ENCODE peak calls at places on chromosomes 13 and 19, in eight cellular contexts. One of them, this sample, is unnamed.

GRCh38 chr13:113089693-113090414 is 15.7 kb upstream of the F7 start:
- DNase-seq in GM12878: no peak
- DNase-seq in astrocyte of the cerebellum: no peak
- DNase-seq in uterus: no peak
- DNase-seq in stomach: no peak
- DNase-seq in AG04450: no peak
- DNase-seq in ascending aorta: no peak
- DNase-seq in cardiac fibroblast: no peak
- DNase-seq in this sample: no peak

GRCh38 chr19:9877775-9878510 is 42.8 kb downstream of the PIN1 start:
- DNase-seq in GM12878: no peak
- DNase-seq in astrocyte of the cerebellum: no peak
- DNase-seq in uterus: no peak
- DNase-seq in stomach: no peak
- DNase-seq in AG04450: peak; percentile 4
- DNase-seq in ascending aorta: no peak
- DNase-seq in cardiac fibroblast: peak; percentile 67
- DNase-seq in this sample: no peak

GRCh38 chr19:4115050-4115817 is 8.7 kb downstream of the MAP2K2 start:
- DNase-seq in GM12878: peak; percentile 67
- DNase-seq in astrocyte of the cerebellum: no peak
- DNase-seq in uterus: no peak
- DNase-seq in stomach: peak; percentile 43
- DNase-seq in AG04450: no peak
- DNase-seq in ascending aorta: no peak
- DNase-seq in cardiac fibroblast: no peak
- DNase-seq in this sample: peak; percentile 82

GRCh38 chr13:94249512-94249911 is 230.0 kb downstream of the DCT start:
- DNase-seq in GM12878: no peak
- DNase-seq in astrocyte of the cerebellum: peak; percentile 91
- DNase-seq in uterus: no peak
- DNase-seq in stomach: no peak
- DNase-seq in AG04450: peak; percentile 42
- DNase-seq in ascending aorta: no peak
- DNase-seq in cardiac fibroblast: peak; percentile 86
- DNase-seq in this sample: no peak

GRCh38 chr13:70171151-70171550 is 62.9 kb upstream of the KLHL1 start:
- DNase-seq in GM12878: no peak
- DNase-seq in astrocyte of the cerebellum: no peak
- DNase-seq in uterus: no peak
- DNase-seq in stomach: no peak
- DNase-seq in AG04450: no peak
- DNase-seq in ascending aorta: no peak
- DNase-seq in cardiac fibroblast: no peak
- DNase-seq in this sample: no peak

GRCh38 chr13:32537580-32538233 is 888 bp downstream of the N4BP2L2 start:
- DNase-seq in GM12878: no peak
- DNase-seq in astrocyte of the cerebellum: no peak
- DNase-seq in uterus: peak; percentile 29
- DNase-seq in stomach: peak; percentile 26
- DNase-seq in AG04450: no peak
- DNase-seq in ascending aorta: no peak
- DNase-seq in cardiac fibroblast: peak; percentile 22
- DNase-seq in this sample: no peak

GRCh38 chr13:42681394-42681793 is 100.0 kb upstream of the FAM216B start:
- DNase-seq in GM12878: no peak
- DNase-seq in astrocyte of the cerebellum: no peak
- DNase-seq in uterus: no peak
- DNase-seq in stomach: no peak
- DNase-seq in AG04450: no peak
- DNase-seq in ascending aorta: no peak
- DNase-seq in cardiac fibroblast: no peak
- DNase-seq in this sample: no peak

GRCh38 chr19:917323-918151 is at the start of gene KISS1R:
- DNase-seq in GM12878: no peak
- DNase-seq in astrocyte of the cerebellum: no peak
- DNase-seq in uterus: no peak
- DNase-seq in stomach: peak; percentile 44
- DNase-seq in AG04450: no peak
- DNase-seq in ascending aorta: no peak
- DNase-seq in cardiac fibroblast: no peak
- DNase-seq in this sample: no peak

GRCh38 chr13:36174923-36175322 is 39.4 kb downstream of the SOHLH2 start:
- DNase-seq in GM12878: no peak
- DNase-seq in astrocyte of the cerebellum: no peak
- DNase-seq in uterus: no peak
- DNase-seq in stomach: no peak
- DNase-seq in AG04450: no peak
- DNase-seq in ascending aorta: no peak
- DNase-seq in cardiac fibroblast: no peak
- DNase-seq in this sample: no peak

GRCh38 chr13:51811920-51812328 is 8.0 kb upstream of the DHRS12 start:
- DNase-seq in GM12878: no peak
- DNase-seq in astrocyte of the cerebellum: no peak
- DNase-seq in uterus: no peak
- DNase-seq in stomach: no peak
- DNase-seq in AG04450: no peak
- DNase-seq in ascending aorta: no peak
- DNase-seq in cardiac fibroblast: no peak
- DNase-seq in this sample: no peak

GRCh38 chr13:41459754-41460111 is 2.4 kb downstream of the RGCC start:
- DNase-seq in GM12878: no peak
- DNase-seq in astrocyte of the cerebellum: no peak
- DNase-seq in uterus: no peak
- DNase-seq in stomach: no peak
- DNase-seq in AG04450: no peak
- DNase-seq in ascending aorta: no peak
- DNase-seq in cardiac fibroblast: no peak
- DNase-seq in this sample: no peak

GRCh38 chr13:96650301-96650886 is 343.9 kb downstream of the OXGR1 start:
- DNase-seq in GM12878: peak; percentile 12
- DNase-seq in astrocyte of the cerebellum: peak; percentile 71
- DNase-seq in uterus: no peak
- DNase-seq in stomach: no peak
- DNase-seq in AG04450: no peak
- DNase-seq in ascending aorta: no peak
- DNase-seq in cardiac fibroblast: peak; percentile 97
- DNase-seq in this sample: peak; percentile 3

GRCh38 chr19:6725513-6726231 is 5.2 kb upstream of the C3 start:
- DNase-seq in GM12878: no peak
- DNase-seq in astrocyte of the cerebellum: no peak
- DNase-seq in uterus: no peak
- DNase-seq in stomach: no peak
- DNase-seq in AG04450: no peak
- DNase-seq in ascending aorta: no peak
- DNase-seq in cardiac fibroblast: no peak
- DNase-seq in this sample: no peak

GRCh38 chr19:23286477-23286876 is 36.3 kb upstream of the ZNF724 start:
- DNase-seq in GM12878: no peak
- DNase-seq in astrocyte of the cerebellum: no peak
- DNase-seq in uterus: no peak
- DNase-seq in stomach: no peak
- DNase-seq in AG04450: no peak
- DNase-seq in ascending aorta: no peak
- DNase-seq in cardiac fibroblast: no peak
- DNase-seq in this sample: no peak

GRCh38 chr19:45668342-45668871 is 386 bp downstream of the GIPR start:
- DNase-seq in GM12878: no peak
- DNase-seq in astrocyte of the cerebellum: no peak
- DNase-seq in uterus: no peak
- DNase-seq in stomach: peak; percentile 28
- DNase-seq in AG04450: no peak
- DNase-seq in ascending aorta: no peak
- DNase-seq in cardiac fibroblast: no peak
- DNase-seq in this sample: no peak

GRCh38 chr13:18212873-18213272 is 968.8 kb downstream of the TUBA3C start:
- DNase-seq in GM12878: no peak
- DNase-seq in astrocyte of the cerebellum: no peak
- DNase-seq in uterus: no peak
- DNase-seq in stomach: no peak
- DNase-seq in AG04450: peak; percentile 4
- DNase-seq in ascending aorta: no peak
- DNase-seq in cardiac fibroblast: peak; percentile 7
- DNase-seq in this sample: no peak

GRCh38 chr19:1087813-1088418 is 7.3 kb downstream of the POLR2E start:
- DNase-seq in GM12878: no peak
- DNase-seq in astrocyte of the cerebellum: no peak
- DNase-seq in uterus: no peak
- DNase-seq in stomach: no peak
- DNase-seq in AG04450: no peak
- DNase-seq in ascending aorta: peak; percentile 53
- DNase-seq in cardiac fibroblast: no peak
- DNase-seq in this sample: no peak

GRCh38 chr13:98239156-98240076 is 62.3 kb upstream of the RNF113B start:
- DNase-seq in GM12878: no peak
- DNase-seq in astrocyte of the cerebellum: no peak
- DNase-seq in uterus: no peak
- DNase-seq in stomach: no peak
- DNase-seq in AG04450: no peak
- DNase-seq in ascending aorta: no peak
- DNase-seq in cardiac fibroblast: no peak
- DNase-seq in this sample: no peak

GRCh38 chr13:112240076-112240475 is 136.1 kb upstream of the SPACA7 start:
- DNase-seq in GM12878: no peak
- DNase-seq in astrocyte of the cerebellum: no peak
- DNase-seq in uterus: no peak
- DNase-seq in stomach: peak; percentile 11
- DNase-seq in AG04450: no peak
- DNase-seq in ascending aorta: no peak
- DNase-seq in cardiac fibroblast: no peak
- DNase-seq in this sample: no peak

GRCh38 chr13:37418490-37418889 is 180.1 kb downstream of the POSTN start:
- DNase-seq in GM12878: no peak
- DNase-seq in astrocyte of the cerebellum: no peak
- DNase-seq in uterus: no peak
- DNase-seq in stomach: no peak
- DNase-seq in AG04450: peak; percentile 33
- DNase-seq in ascending aorta: no peak
- DNase-seq in cardiac fibroblast: peak; percentile 88
- DNase-seq in this sample: no peak

GRCh38 chr13:109145631-109146030 is 516.2 kb downstream of the MYO16 start:
- DNase-seq in GM12878: no peak
- DNase-seq in astrocyte of the cerebellum: peak; percentile 70
- DNase-seq in uterus: no peak
- DNase-seq in stomach: peak; percentile 55
- DNase-seq in AG04450: peak; percentile 44
- DNase-seq in ascending aorta: no peak
- DNase-seq in cardiac fibroblast: peak; percentile 89
- DNase-seq in this sample: no peak

GRCh38 chr19:6457958-6458694 is 1.5 kb downstream of the SLC25A23 start:
- DNase-seq in GM12878: peak; percentile 44
- DNase-seq in astrocyte of the cerebellum: no peak
- DNase-seq in uterus: no peak
- DNase-seq in stomach: no peak
- DNase-seq in AG04450: no peak
- DNase-seq in ascending aorta: no peak
- DNase-seq in cardiac fibroblast: peak; percentile 17
- DNase-seq in this sample: no peak

GRCh38 chr19:10566408-10566657 is 523 bp upstream of the KRI1 start:
- DNase-seq in GM12878: no peak
- DNase-seq in astrocyte of the cerebellum: no peak
- DNase-seq in uterus: no peak
- DNase-seq in stomach: no peak
- DNase-seq in AG04450: no peak
- DNase-seq in ascending aorta: no peak
- DNase-seq in cardiac fibroblast: no peak
- DNase-seq in this sample: no peak

GRCh38 chr13:35711909-35712308 is 235.4 kb upstream of the MAB21L1 start:
- DNase-seq in GM12878: no peak
- DNase-seq in astrocyte of the cerebellum: no peak
- DNase-seq in uterus: no peak
- DNase-seq in stomach: no peak
- DNase-seq in AG04450: no peak
- DNase-seq in ascending aorta: no peak
- DNase-seq in cardiac fibroblast: no peak
- DNase-seq in this sample: no peak

DNA sequence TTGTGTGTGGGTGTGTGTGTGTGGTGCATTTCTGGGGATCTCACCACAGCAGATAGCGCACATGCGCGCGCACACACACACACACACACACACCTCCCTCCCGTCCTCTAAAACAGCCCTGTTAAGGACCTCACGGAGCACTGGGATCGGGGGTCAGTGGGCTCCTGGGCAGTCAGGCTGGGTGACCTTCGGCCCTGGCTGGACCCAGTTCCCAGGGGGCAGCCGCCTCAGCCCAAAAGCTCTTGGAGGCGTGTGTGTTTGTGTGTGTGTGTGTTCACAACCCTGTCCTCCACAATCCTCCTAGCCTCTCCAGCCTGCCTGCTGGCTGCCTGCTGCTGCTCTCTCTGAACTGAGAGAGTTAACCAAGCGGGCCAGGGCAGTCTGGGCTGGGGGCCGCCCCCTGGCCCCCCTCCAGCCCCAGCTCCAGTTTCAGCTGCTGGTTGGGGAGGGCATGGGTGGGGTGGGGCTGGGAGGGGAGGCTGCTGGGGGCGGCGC is 272 bp upstream of the FXYD1 start:
- DNase-seq in GM12878: no peak
- DNase-seq in astrocyte of the cerebellum: no peak
- DNase-seq in uterus: peak; percentile 84
- DNase-seq in stomach: no peak
- DNase-seq in AG04450: no peak
- DNase-seq in ascending aorta: no peak
- DNase-seq in cardiac fibroblast: no peak
- DNase-seq in this sample: no peak
- H3K4me3 ChIP-seq in GM12878: no peak overlapping the region
- H3K4me3 ChIP-seq in astrocyte of the cerebellum: no peak overlapping the region
- H3K4me3 ChIP-seq in uterus: peak overlapping the region; percentile 30
- H3K4me3 ChIP-seq in stomach: peak overlapping the region; percentile 35
- H3K4me3 ChIP-seq in AG04450: no peak overlapping the region
- H3K4me3 ChIP-seq in ascending aorta: peak overlapping the region; percentile 66
- H3K4me3 ChIP-seq in cardiac fibroblast: no peak overlapping the region
- H3K4me3 ChIP-seq in this sample: no peak overlapping the region

GRCh38 chr13:110329798-110330461 is 22.8 kb downstream of the COL4A2 start:
- DNase-seq in GM12878: no peak
- DNase-seq in astrocyte of the cerebellum: no peak
- DNase-seq in uterus: no peak
- DNase-seq in stomach: no peak
- DNase-seq in AG04450: no peak
- DNase-seq in ascending aorta: no peak
- DNase-seq in cardiac fibroblast: peak; percentile 59
- DNase-seq in this sample: no peak
- H3K4me3 ChIP-seq in GM12878: no peak overlapping the region
- H3K4me3 ChIP-seq in astrocyte of the cerebellum: no peak overlapping the region
- H3K4me3 ChIP-seq in uterus: no peak overlapping the region
- H3K4me3 ChIP-seq in stomach: no peak overlapping the region
- H3K4me3 ChIP-seq in AG04450: peak overlapping the region; percentile 40
- H3K4me3 ChIP-seq in ascending aorta: peak overlapping the region; percentile 55
- H3K4me3 ChIP-seq in cardiac fibroblast: no peak overlapping the region
- H3K4me3 ChIP-seq in this sample: no peak overlapping the region

GRCh38 chr13:77028202-77028601 is 1.2 kb upstream of the FBXL3 start:
- DNase-seq in GM12878: no peak
- DNase-seq in astrocyte of the cerebellum: no peak
- DNase-seq in uterus: peak; percentile 63
- DNase-seq in stomach: no peak
- DNase-seq in AG04450: no peak
- DNase-seq in ascending aorta: no peak
- DNase-seq in cardiac fibroblast: peak; percentile 60
- DNase-seq in this sample: no peak
- H3K4me3 ChIP-seq in GM12878: no peak overlapping the region
- H3K4me3 ChIP-seq in astrocyte of the cerebellum: no peak overlapping the region
- H3K4me3 ChIP-seq in uterus: no peak overlapping the region
- H3K4me3 ChIP-seq in stomach: no peak overlapping the region
- H3K4me3 ChIP-seq in AG04450: peak overlapping the region; percentile 64
- H3K4me3 ChIP-seq in ascending aorta: peak overlapping the region; percentile 100
- H3K4me3 ChIP-seq in cardiac fibroblast: no peak overlapping the region
- H3K4me3 ChIP-seq in this sample: no peak overlapping the region

GRCh38 chr19:8090932-8091331 is 38.4 kb downstream of the CCL25 start:
- DNase-seq in GM12878: no peak
- DNase-seq in astrocyte of the cerebellum: no peak
- DNase-seq in uterus: no peak
- DNase-seq in stomach: no peak
- DNase-seq in AG04450: no peak
- DNase-seq in ascending aorta: no peak
- DNase-seq in cardiac fibroblast: no peak
- DNase-seq in this sample: no peak
- H3K4me3 ChIP-seq in GM12878: no peak overlapping the region
- H3K4me3 ChIP-seq in astrocyte of the cerebellum: no peak overlapping the region
- H3K4me3 ChIP-seq in uterus: no peak overlapping the region
- H3K4me3 ChIP-seq in stomach: no peak overlapping the region
- H3K4me3 ChIP-seq in AG04450: no peak overlapping the region
- H3K4me3 ChIP-seq in ascending aorta: no peak overlapping the region
- H3K4me3 ChIP-seq in cardiac fibroblast: no peak overlapping the region
- H3K4me3 ChIP-seq in this sample: no peak overlapping the region

This sample was measured in GM12864.